ENCODE peak calls at places on chromosomes 1 and 21, in four cellular contexts. A is HepG2, G is A549, S is K562. Z is an unnamed sample.

GRCh38 chr21:39562791-39563770 is 49.7 kb upstream of the B3GALT5 start:
- DNase-seq in A (no peak), G (no peak), S (no peak), Z (no peak)

GRCh38 chr1:175118375-175118774 is 50.7 kb downstream of the TNN start:
- DNase-seq in A (no peak), G (no peak), S (no peak), Z (no peak)

GRCh38 chr1:9332513-9333143 is 39.9 kb downstream of the SPSB1 start:
- DNase-seq in A (no peak), G (no peak), S (no peak), Z (no peak)

GRCh38 chr1:9910080-9910424 is at the start of gene CTNNBIP1:
- DNase-seq in A (no peak), G (no peak), S (no peak), Z (no peak)

GRCh38 chr1:5343256-5344020 is 648.8 kb downstream of the NPHP4 start:
- DNase-seq in A (no peak), G (no peak), S (no peak), Z (no peak)

GRCh38 chr1:204088596-204088995 is 15.7 kb downstream of the SOX13 start:
- DNase-seq in A (no peak), G (no peak), S (no peak), Z (no peak)

GRCh38 chr21:45456014-45456835 is 51.3 kb downstream of the COL18A1 start:
- DNase-seq in A (no peak), G (no peak), S (no peak), Z (no peak)

GRCh38 chr1:47031059-47031458 is 7.6 kb downstream of the CYP4X1 start:
- DNase-seq in A (no peak), G (no peak), S (no peak), Z (no peak)

GRCh38 chr1:8167936-8168335 is 141.8 kb upstream of the ERRFI1 start:
- DNase-seq in A (no peak), G (no peak), S (no peak), Z (no peak)

GRCh38 chr1:219329606-219330005 is 155.9 kb downstream of the LYPLAL1 start:
- DNase-seq in A (no peak), G (no peak), S (no peak), Z (no peak)

GRCh38 chr1:11788549-11789053 is 17.2 kb downstream of the MTHFR start:
- DNase-seq in A (no peak), G (no peak), S (peak; percentile 7), Z (no peak)

GRCh38 chr1:225549821-225550220 is 103.1 kb downstream of the ENAH start:
- DNase-seq in A (no peak), G (no peak), S (no peak), Z (no peak)

GRCh38 chr1:14377386-14377785 is 221.1 kb upstream of the KAZN start:
- DNase-seq in A (no peak), G (no peak), S (no peak), Z (no peak)

GRCh38 chr21:43702785-43703067 is 16.2 kb upstream of the PDXK start:
- DNase-seq in A (no peak), G (no peak), S (no peak), Z (no peak)

GRCh38 chr1:70353641-70354331 is 736 bp downstream of the ANKRD13C start:
- DNase-seq in A (peak; percentile 18), G (no peak), S (peak; percentile 26), Z (no peak)

GRCh38 chr1:6268431-6268830 is 7.5 kb upstream of the GPR153 start:
- DNase-seq in A (no peak), G (no peak), S (peak; percentile 40), Z (no peak)

GRCh38 chr1:174875306-174875705 is 124.4 kb upstream of the CACYBP start:
- DNase-seq in A (peak; percentile 49), G (no peak), S (no peak), Z (no peak)

GRCh38 chr1:39818482-39818881 is 29.8 kb upstream of the BMP8B start:
- DNase-seq in A (no peak), G (no peak), S (no peak), Z (no peak)

GRCh38 chr1:4637616-4638346 is 16.6 kb upstream of the AJAP1 start:
- DNase-seq in A (no peak), G (no peak), S (no peak), Z (no peak)

GRCh38 chr1:50420689-50421365 is 2.4 kb downstream of the DMRTA2 start:
- DNase-seq in A (no peak), G (no peak), S (no peak), Z (peak; percentile 81)

GRCh38 chr21:43667191-43667904 is 8.0 kb downstream of the RRP1B start:
- DNase-seq in A (no peak), G (no peak), S (no peak), Z (no peak)

DNA sequence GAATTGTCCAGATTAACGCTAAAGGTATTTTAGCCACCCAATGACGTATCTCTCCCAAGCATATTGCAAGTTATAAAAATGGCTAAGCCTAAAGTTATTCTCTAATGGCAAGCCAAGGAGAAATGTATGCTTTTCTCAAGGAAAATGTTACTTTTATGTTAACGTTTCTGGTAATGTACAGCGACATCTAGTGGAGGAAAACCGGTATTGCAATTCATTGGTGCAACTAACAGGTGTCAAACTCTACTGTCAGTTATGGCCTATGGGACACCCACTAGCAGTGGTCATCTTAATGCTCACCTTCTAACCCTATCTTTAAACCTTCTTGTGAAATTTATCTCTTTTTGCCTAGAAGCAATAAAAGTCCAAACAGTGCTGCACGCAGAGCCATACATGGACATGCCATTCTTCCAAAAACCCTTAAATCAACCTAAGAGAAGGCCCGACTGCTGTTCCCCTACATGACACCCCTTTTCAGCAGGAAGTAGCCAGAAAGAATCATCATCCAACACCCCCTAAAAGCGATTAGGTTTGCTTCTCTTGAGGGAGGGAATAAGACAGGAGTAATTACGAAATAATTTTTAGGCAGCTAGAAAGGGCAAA is 68.7 kb upstream of the LRIF1 start:
- DNase-seq in A (peak; percentile 51), G (peak; percentile 34), S (peak; percentile 60), Z (no peak)
- TF ChIP-seq RNF2 in A (no peak), G (no peak), S (no peak), Z (no peak)

GRCh38 chr1:44507490-44508396 is 102.7 kb downstream of the RNF220 start:
- DNase-seq in A (no peak), G (no peak), S (no peak), Z (no peak)
- TF ChIP-seq RNF2 in A (no peak), G (no peak), S (no peak), Z (no peak)

DNA sequence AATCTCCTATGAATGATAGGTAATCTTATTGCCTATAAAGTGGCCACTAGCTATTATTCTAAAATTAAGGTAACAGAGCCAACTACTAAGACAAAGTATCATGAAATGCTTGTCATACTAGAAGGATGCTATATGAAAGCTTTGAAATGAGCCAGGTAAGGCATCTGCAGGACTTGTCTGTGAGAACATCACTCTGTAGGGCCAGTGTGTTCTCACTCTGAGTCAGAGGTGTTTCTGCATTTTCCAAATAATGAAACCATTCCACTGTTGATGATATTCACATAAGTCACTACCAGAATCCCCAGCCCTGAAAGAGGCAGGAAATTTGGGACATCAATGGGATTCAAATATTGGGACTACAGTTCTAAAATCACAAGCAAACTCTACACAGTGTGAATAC is 25.8 kb upstream of the GBP5 start:
- DNase-seq in A (no peak), G (no peak), S (no peak), Z (no peak)
- TF ChIP-seq RNF2 in A (no peak), G (no peak), S (no peak), Z (no peak)

DNA sequence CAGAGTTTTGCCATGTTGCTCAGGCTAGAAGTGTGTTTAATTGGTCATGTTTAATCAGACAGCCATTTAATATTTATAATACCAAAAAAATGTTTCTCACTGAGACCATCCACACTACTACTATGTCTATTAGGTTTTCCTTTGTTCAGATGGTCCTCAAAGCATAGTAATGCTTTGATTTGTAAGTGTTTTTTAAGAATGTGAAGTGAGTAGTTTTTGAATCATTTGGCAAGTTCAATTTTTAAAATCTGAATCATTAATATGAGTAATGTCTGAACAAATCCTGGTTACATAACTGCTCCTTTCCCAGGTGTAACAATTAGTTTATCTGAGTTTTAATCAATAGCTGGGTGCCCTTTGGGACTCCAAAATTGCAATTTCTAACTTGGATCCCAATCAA is 23.4 kb upstream of the EVI5 start:
- DNase-seq in A (no peak), G (no peak), S (no peak), Z (no peak)
- TF ChIP-seq RNF2 in A (no peak), G (no peak), S (no peak), Z (no peak)

GRCh38 chr1:20696397-20697333 is 21.1 kb downstream of the KIF17 start:
- DNase-seq in A (peak; percentile 76), G (peak; percentile 87), S (peak; percentile 95), Z (peak; percentile 82)

GRCh38 chr1:20697560-20697959 is 20.2 kb downstream of the KIF17 start:
- DNase-seq in A (no peak), G (no peak), S (no peak), Z (no peak)

GRCh38 chr1:20699558-20699957 is 18.2 kb downstream of the KIF17 start:
- DNase-seq in A (no peak), G (no peak), S (no peak), Z (no peak)

GRCh38 chr1:20700636-20701215 is 17.1 kb downstream of the KIF17 start:
- DNase-seq in A (no peak), G (no peak), S (no peak), Z (no peak)

DNA sequence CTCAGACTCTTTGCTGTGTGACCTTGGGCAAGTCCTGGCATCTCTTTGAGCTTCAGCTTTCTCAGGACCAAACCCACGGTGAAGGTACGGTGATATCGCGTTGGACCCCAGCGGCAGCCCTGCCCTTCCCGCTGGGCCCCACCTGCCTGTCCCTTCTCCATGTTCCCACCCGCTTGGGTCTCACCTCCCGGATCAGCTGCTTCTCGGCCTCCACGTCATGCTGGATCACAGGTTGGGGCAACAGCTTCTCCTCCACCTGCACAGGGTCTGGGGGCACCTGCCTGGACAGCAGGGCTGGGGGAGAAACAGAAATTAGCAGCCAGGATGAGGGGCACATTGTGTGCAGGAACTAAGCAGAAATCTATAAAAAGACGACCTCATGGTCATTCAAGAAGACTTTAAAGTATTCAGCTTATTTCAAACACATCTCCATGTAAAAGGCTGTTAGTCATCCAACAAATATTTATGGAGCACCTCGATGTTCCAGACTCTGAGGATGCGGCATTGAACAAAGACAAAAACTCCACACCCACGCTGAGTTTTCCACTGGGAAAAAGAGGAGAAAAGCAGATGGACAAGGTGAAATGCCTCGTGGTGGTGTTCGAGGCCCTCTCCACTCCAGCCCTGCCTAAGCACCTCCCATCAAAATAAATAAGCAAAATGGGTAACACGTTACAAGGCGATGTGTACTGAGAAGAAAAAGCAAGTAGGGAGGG is 19.5 kb downstream of the KIF17 start:
- DNase-seq in A (peak; percentile 34), G (peak; percentile 37), S (no peak), Z (no peak)
- TF ChIP-seq RNF2 in A (no peak), G (no peak), S (no peak), Z (no peak)

GRCh38 chr21:16305686-16306085 is 575.9 kb downstream of the USP25 start:
- DNase-seq in A (no peak), G (no peak), S (no peak), Z (no peak)
- TF ChIP-seq RNF2 in A (no peak), G (no peak), S (no peak), Z (no peak)

DNA sequence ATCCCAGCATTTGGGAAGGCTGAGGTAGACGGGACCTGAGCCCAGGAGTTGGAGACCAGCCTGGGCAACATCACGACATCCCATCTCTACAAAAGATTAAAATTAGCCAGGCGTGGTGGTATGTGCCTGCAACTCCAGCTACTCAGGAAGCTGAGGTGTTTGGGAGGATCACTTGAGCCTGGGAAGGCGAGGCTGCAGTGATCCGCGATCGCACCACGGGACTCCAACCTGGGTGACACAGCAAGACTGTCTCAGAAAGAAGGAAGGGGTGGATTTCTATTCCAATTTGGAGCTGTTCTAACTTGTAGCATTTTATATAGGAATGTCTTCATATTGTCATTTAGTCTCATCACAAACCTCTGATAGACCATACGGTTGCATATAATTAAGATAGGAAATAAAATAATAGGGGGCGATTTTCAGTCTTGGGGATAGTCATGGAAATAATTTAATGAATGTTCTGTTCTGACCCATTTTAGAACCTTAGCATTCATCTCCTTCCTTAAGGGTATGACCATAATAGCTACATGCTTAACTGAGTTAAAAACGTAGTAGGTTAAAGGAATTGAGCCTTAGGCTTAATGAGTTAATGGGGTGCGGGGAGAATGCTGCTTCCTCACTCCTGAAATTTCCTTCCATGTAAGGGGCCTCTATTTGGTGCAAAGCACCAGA is 93.1 kb downstream of the ADCY10 start:
- DNase-seq in A (no peak), G (no peak), S (no peak), Z (no peak)
- TF ChIP-seq RNF2 in A (no peak), G (no peak), S (no peak), Z (no peak)

Z was measured in H1.